ENCODE peak calls at places on chromosomes 2 and 18, in five cellular contexts. Q is stomach, W is spleen, C is body of pancreas, X is IMR-90. A is an unnamed sample.

GRCh38 chr2:190277234-190278112 is 42.2 kb downstream of the HIBCH start:
- DNase-seq in Q (no peak), W (no peak), C (no peak), X (peak; percentile 51), A (peak; percentile 10)

GRCh38 chr18:30481871-30482270 is 560.7 kb downstream of the DSC3 start:
- DNase-seq in Q (no peak), W (no peak), C (no peak), X (no peak), A (no peak)

GRCh38 chr2:28736034-28736433 is 15.6 kb upstream of the PPP1CB start:
- DNase-seq in Q (peak; percentile 92), W (no peak), C (peak; percentile 89), X (no peak), A (peak; percentile 69)

GRCh38 chr2:150630587-150631235 is 143.2 kb upstream of the RND3 start:
- DNase-seq in Q (no peak), W (no peak), C (no peak), X (peak; percentile 32), A (no peak)

GRCh38 chr2:216015722-216016464 is 2.5 kb upstream of the MREG start:
- DNase-seq in Q (no peak), W (no peak), C (no peak), X (no peak), A (peak; percentile 33)

GRCh38 chr18:73691624-73692023 is 456.0 kb downstream of the FBXO15 start:
- DNase-seq in Q (no peak), W (no peak), C (no peak), X (no peak), A (no peak)

GRCh38 chr2:107588960-107589542 is 237.6 kb upstream of the RGPD4 start:
- DNase-seq in Q (no peak), W (no peak), C (no peak), X (peak; percentile 28), A (no peak)

GRCh38 chr2:46956981-46957531 is 41.5 kb upstream of the MCFD2 start:
- DNase-seq in Q (peak; percentile 95), W (no peak), C (peak; percentile 66), X (no peak), A (no peak)

GRCh38 chr2:3427272-3427671 is 47.8 kb downstream of the TRAPPC12 start:
- DNase-seq in Q (no peak), W (no peak), C (no peak), X (no peak), A (peak; percentile 13)

GRCh38 chr2:203909946-203910476 is 26.6 kb upstream of the ICOS start:
- DNase-seq in Q (no peak), W (no peak), C (no peak), X (no peak), A (no peak)

GRCh38 chr2:227324671-227325055 is 388 bp upstream of the MFF start:
- DNase-seq in Q (no peak), W (no peak), C (peak; percentile 18), X (peak; percentile 32), A (no peak)

GRCh38 chr2:230924470-230925341 is at the start of gene GPR55:
- DNase-seq in Q (peak; percentile 24), W (peak; percentile 77), C (no peak), X (no peak), A (peak; percentile 56)

GRCh38 chr2:47249427-47249826 is 94.3 kb upstream of the STPG4 start:
- DNase-seq in Q (no peak), W (no peak), C (no peak), X (no peak), A (no peak)

GRCh38 chr2:7697052-7697451 is 779.8 kb downstream of the RNF144A start:
- DNase-seq in Q (no peak), W (no peak), C (no peak), X (no peak), A (no peak)

GRCh38 chr2:173983414-173983871 is 18.3 kb upstream of the SP3 start:
- DNase-seq in Q (no peak), W (no peak), C (no peak), X (peak; percentile 42), A (no peak)

GRCh38 chr2:158464426-158465281 is 7.9 kb downstream of the PKP4 start:
- DNase-seq in Q (no peak), W (no peak), C (no peak), X (peak; percentile 16), A (no peak)

GRCh38 chr2:30899655-30900054 is 92.4 kb upstream of the CAPN13 start:
- DNase-seq in Q (no peak), W (no peak), C (no peak), X (no peak), A (no peak)

GRCh38 chr2:80482276-80482675 is 177.7 kb upstream of the LRRTM1 start:
- DNase-seq in Q (no peak), W (no peak), C (no peak), X (no peak), A (no peak)

DNA sequence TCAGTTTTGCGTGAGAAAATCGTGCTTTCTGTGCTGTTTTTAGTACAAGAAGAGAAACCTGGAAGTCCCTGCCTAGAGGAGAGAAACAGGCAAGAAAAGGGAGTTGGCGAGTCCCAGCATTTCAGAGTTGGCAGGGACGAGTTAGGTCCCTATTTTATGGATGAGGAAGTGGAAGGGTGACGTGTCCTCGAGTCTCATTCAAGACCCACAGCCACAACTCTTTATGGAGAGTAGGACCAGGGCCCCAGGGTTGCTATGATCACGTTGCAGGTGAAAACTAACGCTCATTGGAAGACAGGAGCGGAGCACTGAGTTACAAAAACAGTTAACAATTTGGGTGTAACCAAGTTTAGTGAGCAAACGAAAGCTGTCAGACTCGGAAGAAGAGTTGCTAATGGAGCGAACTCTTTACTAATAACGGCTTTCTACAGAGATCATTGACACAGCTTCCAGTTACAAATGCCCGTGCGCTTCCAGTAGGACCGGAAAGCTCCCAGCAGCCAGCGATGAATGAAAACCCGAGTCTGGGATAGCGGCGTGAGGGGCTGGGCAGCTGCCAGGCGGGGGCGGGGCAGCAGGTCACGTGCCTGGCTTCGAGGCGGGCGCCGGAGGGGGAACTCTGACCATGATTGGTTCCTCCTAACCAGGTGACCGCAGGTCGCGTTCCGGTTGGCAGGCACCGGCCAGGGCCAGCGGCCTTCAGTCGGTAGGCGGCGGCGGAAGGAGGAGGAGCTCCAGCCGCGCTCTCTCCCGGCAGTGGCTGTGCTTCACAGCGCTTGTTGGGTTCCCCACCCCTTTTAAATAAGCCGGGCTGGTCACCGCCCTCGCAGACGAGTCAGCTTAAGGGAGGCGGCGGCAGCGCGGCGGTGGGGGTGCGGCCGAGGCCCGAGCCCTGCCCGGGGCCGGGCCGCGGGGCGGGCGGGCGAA is at the start of gene CCNYL1:
- DNase-seq in Q (peak; percentile 99), W (peak; percentile 100), C (peak; percentile 99), X (peak; percentile 99), A (peak; percentile 99)
- TF ChIP-seq POLR2A in Q (no peak), W (no peak), C (peak; percentile 85), X (peak; percentile 90), A (peak; percentile 76)

GRCh38 chr2:70703900-70704549 is 64.0 kb downstream of the ADD2 start:
- DNase-seq in Q (peak; percentile 16), W (no peak), C (no peak), X (no peak), A (no peak)
- H3K27me3 ChIP-seq in Q (no peaks in the 10 kb centered on the region), W (no peaks in the 10 kb centered on the region), C (no peaks in the 10 kb centered on the region), X (no peaks in the 10 kb centered on the region), A (peaks cover 4% of the 10 kb centered on the region)

DNA sequence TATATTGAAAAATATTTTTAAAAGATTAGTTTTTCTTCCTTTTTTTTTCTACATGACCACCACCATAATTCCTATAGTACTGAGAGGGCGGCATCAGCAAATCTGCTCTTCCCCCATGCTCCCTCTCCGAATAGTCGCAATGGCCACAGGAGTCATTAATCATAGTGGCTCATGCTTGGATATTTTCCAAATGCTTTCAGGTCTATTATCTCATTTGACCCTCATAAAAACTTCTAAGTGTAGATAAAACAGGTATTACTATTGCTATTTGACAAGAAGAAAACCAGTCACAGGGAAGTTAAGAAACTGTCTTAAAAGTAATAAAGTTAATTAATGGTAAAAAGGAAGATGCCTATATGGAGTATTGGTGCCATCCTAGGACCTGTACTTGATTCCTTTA is 440.7 kb downstream of the CMPK2 start:
- DNase-seq in Q (no peak), W (no peak), C (no peak), X (no peak), A (no peak)
- TF ChIP-seq POLR2A in Q (no peak), W (no peak), C (no peak), X (no peak), A (no peak)

DNA sequence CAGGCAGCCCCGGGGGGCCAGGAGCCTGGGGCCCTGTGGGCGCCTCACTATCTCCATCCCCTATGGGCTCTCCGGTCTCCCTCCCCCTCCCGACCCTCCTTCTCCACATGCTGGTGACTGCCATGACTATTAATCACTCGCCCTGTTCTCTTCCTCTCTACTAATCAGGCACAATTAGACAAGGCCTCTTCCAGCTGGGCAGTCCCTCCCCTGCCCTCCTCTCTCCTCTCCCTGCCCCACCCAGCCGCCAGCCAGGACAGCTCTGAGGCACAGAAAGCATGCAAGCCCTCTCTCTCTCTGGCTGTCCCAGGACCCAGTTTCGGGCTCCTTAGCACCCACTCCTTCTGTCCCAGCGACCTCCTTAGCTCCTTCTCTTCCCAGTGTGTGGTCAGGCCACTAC is 5.8 kb downstream of the ASIC4 start:
- DNase-seq in Q (no peak), W (no peak), C (no peak), X (no peak), A (no peak)
- H3K27me3 ChIP-seq in Q (peaks cover 72% of the 10 kb centered on the region), W (peaks cover 97% of the 10 kb centered on the region), C (peaks cover 17% of the 10 kb centered on the region), X (peaks cover 41% of the 10 kb centered on the region), A (peaks cover 78% of the 10 kb centered on the region)

DNA sequence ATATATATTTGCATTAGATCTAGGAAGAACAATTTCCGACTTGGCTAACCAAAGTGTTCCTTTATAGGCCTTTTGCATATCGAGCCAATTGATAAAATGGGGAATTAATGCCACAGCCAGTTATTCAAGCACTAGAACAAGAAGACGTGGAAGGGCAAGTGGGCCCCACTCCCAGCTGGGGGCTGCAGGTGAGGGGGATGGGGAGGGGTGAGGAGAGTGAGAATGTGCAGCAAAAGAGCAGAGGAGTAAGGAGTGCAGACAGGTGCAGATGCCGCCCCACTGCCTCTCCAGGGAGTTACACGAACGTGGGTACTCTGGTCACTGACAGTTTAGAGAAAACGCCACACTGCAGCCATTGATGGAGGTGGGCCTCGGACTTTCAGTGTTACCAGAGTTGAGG is 40.8 kb downstream of the GORASP2 start:
- DNase-seq in Q (no peak), W (no peak), C (no peak), X (no peak), A (no peak)
- TF ChIP-seq POLR2A in Q (no peak), W (no peak), C (no peak), X (no peak), A (no peak)

GRCh38 chr2:1804251-1804855 is 60.0 kb upstream of the PXDN start:
- DNase-seq in Q (no peak), W (peak; percentile 40), C (no peak), X (no peak), A (no peak)

GRCh38 chr2:1802469-1803216 is 58.3 kb upstream of the PXDN start:
- DNase-seq in Q (no peak), W (peak; percentile 24), C (no peak), X (no peak), A (no peak)

GRCh38 chr2:1803217-1804115 is 59.2 kb upstream of the PXDN start:
- DNase-seq in Q (no peak), W (peak; percentile 43), C (no peak), X (no peak), A (no peak)

GRCh38 chr2:1806254-1806653 is 61.9 kb upstream of the PXDN start:
- DNase-seq in Q (no peak), W (peak; percentile 59), C (no peak), X (no peak), A (no peak)

GRCh38 chr2:1804865-1805264 is 60.5 kb upstream of the PXDN start:
- DNase-seq in Q (no peak), W (peak; percentile 35), C (no peak), X (no peak), A (no peak)
- H3K27me3 ChIP-seq in Q (no peaks in the 10 kb centered on the region), W (no peaks in the 10 kb centered on the region), C (no peaks in the 10 kb centered on the region), X (peaks cover 5% of the 10 kb centered on the region), A (no peaks in the 10 kb centered on the region)

GRCh38 chr2:12709207-12709522 is 7.6 kb upstream of the TRIB2 start:
- DNase-seq in Q (no peak), W (no peak), C (no peak), X (no peak), A (no peak)
- TF ChIP-seq POLR2A in Q (no peak), W (no peak), C (no peak), X (no peak), A (no peak)

GRCh38 chr2:10984418-10985130 is 72.8 kb downstream of the KCNF1 start:
- DNase-seq in Q (no peak), W (no peak), C (no peak), X (no peak), A (no peak)
- H3K27me3 ChIP-seq in Q (no peaks in the 10 kb centered on the region), W (no peaks in the 10 kb centered on the region), C (no peaks in the 10 kb centered on the region), X (no peaks in the 10 kb centered on the region), A (peaks cover 5% of the 10 kb centered on the region)

A was measured in transverse colon.